ENCODE peak calls at places on chromosomes 12 and 14, in eight cellular contexts. One of them, this sample, is unnamed.
A peak's percentile ranks its signal among the peaks of the same experiment; 100 is the strongest.

GRCh38 chr12:97639702-97640101 is 177.1 kb downstream of the RMST start:
- DNase-seq in effector memory CD4-positive, alpha-beta T cell: no peak
- DNase-seq in AG09309: no peak
- DNase-seq in AG10803: no peak
- DNase-seq in psoas muscle: no peak
- DNase-seq in HT-29: no peak
- DNase-seq in iPS-NIHi11: no peak
- DNase-seq in KBM-7: no peak
- DNase-seq in this sample: no peak

GRCh38 chr12:106291342-106291741 is 11.2 kb upstream of the TCP11L2 start:
- DNase-seq in AG09309: no peak
- DNase-seq in AG10803: no peak
- DNase-seq in iPS-NIHi11: no peak
- DNase-seq in KBM-7: no peak
- DNase-seq in effector memory CD4-positive, alpha-beta T cell: no peak
- DNase-seq in psoas muscle: no peak
- DNase-seq in HT-29: no peak
- DNase-seq in this sample: no peak

GRCh38 chr14:55731881-55732498 is 152.0 kb downstream of the KTN1 start:
- DNase-seq in HT-29: peak; percentile 45
- DNase-seq in iPS-NIHi11: no peak
- DNase-seq in AG10803: peak; percentile 8
- DNase-seq in KBM-7: peak; percentile 48
- DNase-seq in effector memory CD4-positive, alpha-beta T cell: peak; percentile 31
- DNase-seq in AG09309: no peak
- DNase-seq in psoas muscle: no peak
- DNase-seq in this sample: peak; percentile 61

GRCh38 chr12:112107728-112108447 is 695 bp downstream of the NAA25 start:
- DNase-seq in iPS-NIHi11: peak; percentile 24
- DNase-seq in psoas muscle: peak; percentile 71
- DNase-seq in AG10803: no peak
- DNase-seq in AG09309: no peak
- DNase-seq in effector memory CD4-positive, alpha-beta T cell: no peak
- DNase-seq in KBM-7: peak; percentile 88
- DNase-seq in HT-29: peak; percentile 44
- DNase-seq in this sample: peak; percentile 74

GRCh38 chr12:112001555-112001954 is 11.4 kb downstream of the TMEM116 start:
- DNase-seq in effector memory CD4-positive, alpha-beta T cell: no peak
- DNase-seq in psoas muscle: no peak
- DNase-seq in iPS-NIHi11: no peak
- DNase-seq in HT-29: no peak
- DNase-seq in AG09309: peak; percentile 66
- DNase-seq in KBM-7: no peak
- DNase-seq in AG10803: no peak
- DNase-seq in this sample: peak; percentile 11

GRCh38 chr14:77761205-77761931 is 412 bp upstream of the SNW1 start:
- DNase-seq in AG10803: peak; percentile 65
- DNase-seq in iPS-NIHi11: peak; percentile 52
- DNase-seq in KBM-7: peak; percentile 44
- DNase-seq in AG09309: peak; percentile 75
- DNase-seq in psoas muscle: peak; percentile 64
- DNase-seq in HT-29: peak; percentile 24
- DNase-seq in effector memory CD4-positive, alpha-beta T cell: no peak
- DNase-seq in this sample: peak; percentile 66

GRCh38 chr12:110170535-110171185 is 46.5 kb downstream of the IFT81 start:
- DNase-seq in KBM-7: no peak
- DNase-seq in effector memory CD4-positive, alpha-beta T cell: no peak
- DNase-seq in AG10803: no peak
- DNase-seq in psoas muscle: no peak
- DNase-seq in AG09309: no peak
- DNase-seq in HT-29: no peak
- DNase-seq in iPS-NIHi11: no peak
- DNase-seq in this sample: no peak

GRCh38 chr12:92458996-92459395 is 243.8 kb upstream of the PLEKHG7 start:
- DNase-seq in KBM-7: no peak
- DNase-seq in psoas muscle: no peak
- DNase-seq in HT-29: no peak
- DNase-seq in effector memory CD4-positive, alpha-beta T cell: no peak
- DNase-seq in iPS-NIHi11: no peak
- DNase-seq in AG09309: no peak
- DNase-seq in AG10803: no peak
- DNase-seq in this sample: no peak

GRCh38 chr14:77100961-77101360 is 2.9 kb downstream of the CIPC start:
- DNase-seq in HT-29: no peak
- DNase-seq in AG10803: no peak
- DNase-seq in KBM-7: no peak
- DNase-seq in psoas muscle: no peak
- DNase-seq in AG09309: no peak
- DNase-seq in effector memory CD4-positive, alpha-beta T cell: no peak
- DNase-seq in iPS-NIHi11: no peak
- DNase-seq in this sample: no peak

GRCh38 chr12:39975374-39975918 is 130.4 kb downstream of the SLC2A13 start:
- DNase-seq in KBM-7: no peak
- DNase-seq in psoas muscle: no peak
- DNase-seq in AG09309: no peak
- DNase-seq in effector memory CD4-positive, alpha-beta T cell: no peak
- DNase-seq in HT-29: no peak
- DNase-seq in AG10803: no peak
- DNase-seq in iPS-NIHi11: no peak
- DNase-seq in this sample: no peak

GRCh38 chr14:43795600-43796228 is 711.4 kb downstream of the FSCB start:
- DNase-seq in psoas muscle: no peak
- DNase-seq in AG10803: no peak
- DNase-seq in effector memory CD4-positive, alpha-beta T cell: no peak
- DNase-seq in HT-29: peak; percentile 12
- DNase-seq in iPS-NIHi11: no peak
- DNase-seq in KBM-7: peak; percentile 4
- DNase-seq in AG09309: no peak
- DNase-seq in this sample: peak; percentile 38

GRCh38 chr14:69480136-69480535 is 4.4 kb upstream of the PLEKHD1 start:
- DNase-seq in AG10803: no peak
- DNase-seq in KBM-7: no peak
- DNase-seq in HT-29: no peak
- DNase-seq in effector memory CD4-positive, alpha-beta T cell: no peak
- DNase-seq in psoas muscle: no peak
- DNase-seq in iPS-NIHi11: no peak
- DNase-seq in AG09309: no peak
- DNase-seq in this sample: no peak

GRCh38 chr12:116599285-116600122 is 40.3 kb downstream of the MAP1LC3B2 start:
- DNase-seq in iPS-NIHi11: peak; percentile 87
- DNase-seq in HT-29: peak; percentile 47
- DNase-seq in AG09309: peak; percentile 32
- DNase-seq in psoas muscle: peak; percentile 91
- DNase-seq in AG10803: peak; percentile 72
- DNase-seq in effector memory CD4-positive, alpha-beta T cell: peak; percentile 23
- DNase-seq in KBM-7: peak; percentile 75
- DNase-seq in this sample: peak; percentile 80

GRCh38 chr14:76500011-76500410 is 124.1 kb downstream of the ESRRB start:
- DNase-seq in effector memory CD4-positive, alpha-beta T cell: no peak
- DNase-seq in AG09309: no peak
- DNase-seq in psoas muscle: no peak
- DNase-seq in KBM-7: no peak
- DNase-seq in AG10803: peak; percentile 30
- DNase-seq in HT-29: no peak
- DNase-seq in iPS-NIHi11: no peak
- DNase-seq in this sample: no peak

GRCh38 chr14:101363880-101364391 is 197.4 kb upstream of the DIO3 start:
- DNase-seq in AG10803: no peak
- DNase-seq in AG09309: no peak
- DNase-seq in iPS-NIHi11: no peak
- DNase-seq in psoas muscle: peak; percentile 51
- DNase-seq in effector memory CD4-positive, alpha-beta T cell: no peak
- DNase-seq in KBM-7: no peak
- DNase-seq in HT-29: no peak
- DNase-seq in this sample: no peak

GRCh38 chr12:117394491-117394890 is 33.1 kb upstream of the NOS1 start:
- DNase-seq in effector memory CD4-positive, alpha-beta T cell: no peak
- DNase-seq in HT-29: no peak
- DNase-seq in KBM-7: no peak
- DNase-seq in iPS-NIHi11: no peak
- DNase-seq in AG09309: no peak
- DNase-seq in AG10803: no peak
- DNase-seq in psoas muscle: no peak
- DNase-seq in this sample: no peak

GRCh38 chr14:92513204-92513965 is at the start of gene RIN3:
- DNase-seq in AG10803: peak; percentile 73
- DNase-seq in psoas muscle: peak; percentile 72
- DNase-seq in effector memory CD4-positive, alpha-beta T cell: peak; percentile 20
- DNase-seq in AG09309: no peak
- DNase-seq in iPS-NIHi11: peak; percentile 85
- DNase-seq in HT-29: no peak
- DNase-seq in KBM-7: peak; percentile 64
- DNase-seq in this sample: peak; percentile 51

GRCh38 chr12:76226397-76226796 is 121.8 kb downstream of the BBS10 start:
- DNase-seq in HT-29: no peak
- DNase-seq in iPS-NIHi11: no peak
- DNase-seq in KBM-7: peak; percentile 35
- DNase-seq in effector memory CD4-positive, alpha-beta T cell: no peak
- DNase-seq in AG09309: no peak
- DNase-seq in psoas muscle: no peak
- DNase-seq in AG10803: no peak
- DNase-seq in this sample: no peak

GRCh38 chr14:93430889-93431670 is at the start of gene UNC79:
- DNase-seq in AG10803: no peak
- DNase-seq in iPS-NIHi11: peak; percentile 76
- DNase-seq in psoas muscle: no peak
- DNase-seq in HT-29: no peak
- DNase-seq in KBM-7: no peak
- DNase-seq in effector memory CD4-positive, alpha-beta T cell: no peak
- DNase-seq in AG09309: no peak
- DNase-seq in this sample: no peak

GRCh38 chr12:15679146-15679545 is 110.0 kb downstream of the EPS8 start:
- DNase-seq in iPS-NIHi11: no peak
- DNase-seq in AG09309: no peak
- DNase-seq in psoas muscle: no peak
- DNase-seq in HT-29: no peak
- DNase-seq in AG10803: peak; percentile 85
- DNase-seq in effector memory CD4-positive, alpha-beta T cell: no peak
- DNase-seq in KBM-7: no peak
- DNase-seq in this sample: no peak

GRCh38 chr12:71840226-71840847 is 778 bp downstream of the TBC1D15 start:
- DNase-seq in AG10803: peak; percentile 76
- DNase-seq in psoas muscle: no peak
- DNase-seq in effector memory CD4-positive, alpha-beta T cell: peak; percentile 9
- DNase-seq in HT-29: peak; percentile 56
- DNase-seq in AG09309: peak; percentile 25
- DNase-seq in KBM-7: peak; percentile 38
- DNase-seq in iPS-NIHi11: no peak
- DNase-seq in this sample: peak; percentile 71

GRCh38 chr12:32671930-32672785 is 6.9 kb upstream of the DNM1L start:
- DNase-seq in KBM-7: peak; percentile 78
- DNase-seq in effector memory CD4-positive, alpha-beta T cell: no peak
- DNase-seq in iPS-NIHi11: peak; percentile 69
- DNase-seq in HT-29: peak; percentile 81
- DNase-seq in AG09309: peak; percentile 80
- DNase-seq in AG10803: peak; percentile 92
- DNase-seq in psoas muscle: no peak
- DNase-seq in this sample: peak; percentile 77

This sample was measured in OCI-M1.